ENCODE peak calls at places on chromosome 10, in ten cellular contexts. N is fibroblast of lung, Z is lower lobe of right lung, V is breast epithelium, F is psoas muscle, I is PC-3, D is colonic mucosa, T is uterus, Q is thoracic aorta, M is H9. E is an unnamed sample. For H3K4me1, the result is how much of the 10 kb centered on the place peaks cover.

GRCh38 chr10:16943301-16944080 is 126.3 kb upstream of the RSU1 start:
- DNase-seq in N (peak), Z (no peak), V (no peak), F (no peak), I (no peak), D (no peak), T (no peak), Q (no peak), M (no peak), E (no peak)

GRCh38 chr10:83930-84530 is 34.9 kb upstream of the TUBB8 start:
- DNase-seq in N (no peak), Z (no peak), V (no peak), F (no peak), I (no peak), D (no peak), T (no peak), Q (no peak), M (no peak), E (no peak)

GRCh38 chr10:127485153-127485857 is 63.8 kb upstream of the NPS start:
- DNase-seq in N (peak), Z (no peak), V (no peak), F (no peak), I (peak), D (no peak), T (no peak), Q (no peak), M (peak), E (no peak)

GRCh38 chr10:79022565-79023488 is 45.9 kb upstream of the ZMIZ1 start:
- DNase-seq in N (peak), Z (peak), V (no peak), F (peak), I (peak), D (no peak), T (no peak), Q (no peak), M (peak), E (peak)

GRCh38 chr10:99540673-99541531 is 8.2 kb downstream of the NKX2-3 start:
- DNase-seq in N (no peak), Z (no peak), V (no peak), F (no peak), I (peak), D (no peak), T (no peak), Q (no peak), M (peak), E (peak)

GRCh38 chr10:124007102-124007772 is 86.2 kb downstream of the CHST15 start:
- DNase-seq in N (no peak), Z (no peak), V (no peak), F (no peak), I (no peak), D (no peak), T (no peak), Q (no peak), M (peak), E (no peak)

GRCh38 chr10:122344741-122345258 is 29.7 kb upstream of the PLEKHA1 start:
- DNase-seq in N (peak), Z (no peak), V (no peak), F (no peak), I (peak), D (peak), T (no peak), Q (no peak), M (no peak), E (no peak)

GRCh38 chr10:133230387-133231195 is 574 bp downstream of the UTF1 start:
- DNase-seq in N (no peak), Z (peak), V (no peak), F (no peak), I (no peak), D (no peak), T (no peak), Q (no peak), M (peak), E (peak)

GRCh38 chr10:11140963-11141362 is 123.3 kb downstream of the CELF2 start:
- DNase-seq in N (no peak), Z (no peak), V (no peak), F (no peak), I (no peak), D (no peak), T (no peak), Q (no peak), M (no peak), E (no peak)

GRCh38 chr10:246431-246830 is 111.2 kb downstream of the ZMYND11 start:
- DNase-seq in N (no peak), Z (no peak), V (no peak), F (no peak), I (no peak), D (no peak), T (no peak), Q (no peak), M (no peak), E (no peak)

GRCh38 chr10:57964371-57964770 is 303.3 kb downstream of the IPMK start:
- DNase-seq in N (peak), Z (no peak), V (no peak), F (peak), I (peak), D (no peak), T (no peak), Q (no peak), M (no peak), E (peak)

GRCh38 chr10:57008189-57008588 is 647.1 kb upstream of the ZWINT start:
- DNase-seq in N (no peak), Z (no peak), V (no peak), F (no peak), I (peak), D (no peak), T (no peak), Q (no peak), M (no peak), E (no peak)

GRCh38 chr10:121154846-121155245 is 303.7 kb downstream of the WDR11 start:
- DNase-seq in N (peak), Z (no peak), V (no peak), F (no peak), I (no peak), D (peak), T (no peak), Q (no peak), M (no peak), E (peak)

GRCh38 chr10:128047991-128048826 is 78.0 kb downstream of the MKI67 start:
- DNase-seq in N (peak), Z (no peak), V (no peak), F (no peak), I (peak), D (peak), T (no peak), Q (no peak), M (no peak), E (peak)

GRCh38 chr10:519055-519715 is 170.3 kb downstream of the DIP2C start:
- DNase-seq in N (no peak), Z (no peak), V (peak), F (no peak), I (no peak), D (no peak), T (peak), Q (no peak), M (no peak), E (no peak)

GRCh38 chr10:53646525-53646924 is 873.9 kb upstream of the MBL2 start:
- DNase-seq in N (no peak), Z (no peak), V (no peak), F (no peak), I (no peak), D (peak), T (no peak), Q (no peak), M (no peak), E (no peak)

GRCh38 chr10:132977807-132978206 is 35.4 kb upstream of the CFAP46 start:
- DNase-seq in N (no peak), Z (peak), V (no peak), F (no peak), I (no peak), D (no peak), T (no peak), Q (no peak), M (no peak), E (no peak)

GRCh38 chr10:97888641-97889262 is 39.1 kb downstream of the GOLGA7B start:
- DNase-seq in N (peak), Z (peak), V (no peak), F (no peak), I (peak), D (no peak), T (no peak), Q (no peak), M (peak), E (peak)

GRCh38 chr10:67669978-67670377 is 26.0 kb downstream of the CTNNA3 start:
- DNase-seq in N (peak), Z (no peak), V (no peak), F (no peak), I (no peak), D (no peak), T (no peak), Q (no peak), M (no peak), E (no peak)

GRCh38 chr10:69405221-69405620 is 11.5 kb downstream of the TACR2 start:
- DNase-seq in N (peak), Z (no peak), V (no peak), F (no peak), I (peak), D (no peak), T (no peak), Q (no peak), M (no peak), E (no peak)

GRCh38 chr10:30387646-30388243 is 38.7 kb upstream of the MTPAP start:
- DNase-seq in N (peak), Z (no peak), V (no peak), F (no peak), I (peak), D (no peak), T (no peak), Q (no peak), M (no peak), E (no peak)

GRCh38 chr10:103086799-103087198 is 106.3 kb downstream of the NT5C2 start:
- DNase-seq in N (no peak), Z (no peak), V (no peak), F (no peak), I (no peak), D (no peak), T (no peak), Q (no peak), M (no peak), E (no peak)

GRCh38 chr10:103083266-103083976 is 109.7 kb downstream of the NT5C2 start:
- DNase-seq in N (no peak), Z (no peak), V (no peak), F (no peak), I (no peak), D (no peak), T (no peak), Q (no peak), M (no peak), E (no peak)

GRCh38 chr10:103086261-103086660 is 106.8 kb downstream of the NT5C2 start:
- DNase-seq in N (no peak), Z (no peak), V (no peak), F (no peak), I (no peak), D (no peak), T (no peak), Q (no peak), M (no peak), E (no peak)

GRCh38 chr10:103082683-103083082 is 110.4 kb downstream of the NT5C2 start:
- DNase-seq in N (no peak), Z (no peak), V (no peak), F (no peak), I (no peak), D (no peak), T (no peak), Q (no peak), M (no peak), E (no peak)

GRCh38 chr10:103083977-103084320 is 109.1 kb downstream of the NT5C2 start:
- DNase-seq in N (no peak), Z (no peak), V (no peak), F (no peak), I (no peak), D (no peak), T (no peak), Q (no peak), M (no peak), E (no peak)
- H3K4me1 ChIP-seq in N (under half), Z (under half), V (under half), F (under half), I (under half), D (under half), T (under half), Q (under half), M (under half), E (under half)

DNA sequence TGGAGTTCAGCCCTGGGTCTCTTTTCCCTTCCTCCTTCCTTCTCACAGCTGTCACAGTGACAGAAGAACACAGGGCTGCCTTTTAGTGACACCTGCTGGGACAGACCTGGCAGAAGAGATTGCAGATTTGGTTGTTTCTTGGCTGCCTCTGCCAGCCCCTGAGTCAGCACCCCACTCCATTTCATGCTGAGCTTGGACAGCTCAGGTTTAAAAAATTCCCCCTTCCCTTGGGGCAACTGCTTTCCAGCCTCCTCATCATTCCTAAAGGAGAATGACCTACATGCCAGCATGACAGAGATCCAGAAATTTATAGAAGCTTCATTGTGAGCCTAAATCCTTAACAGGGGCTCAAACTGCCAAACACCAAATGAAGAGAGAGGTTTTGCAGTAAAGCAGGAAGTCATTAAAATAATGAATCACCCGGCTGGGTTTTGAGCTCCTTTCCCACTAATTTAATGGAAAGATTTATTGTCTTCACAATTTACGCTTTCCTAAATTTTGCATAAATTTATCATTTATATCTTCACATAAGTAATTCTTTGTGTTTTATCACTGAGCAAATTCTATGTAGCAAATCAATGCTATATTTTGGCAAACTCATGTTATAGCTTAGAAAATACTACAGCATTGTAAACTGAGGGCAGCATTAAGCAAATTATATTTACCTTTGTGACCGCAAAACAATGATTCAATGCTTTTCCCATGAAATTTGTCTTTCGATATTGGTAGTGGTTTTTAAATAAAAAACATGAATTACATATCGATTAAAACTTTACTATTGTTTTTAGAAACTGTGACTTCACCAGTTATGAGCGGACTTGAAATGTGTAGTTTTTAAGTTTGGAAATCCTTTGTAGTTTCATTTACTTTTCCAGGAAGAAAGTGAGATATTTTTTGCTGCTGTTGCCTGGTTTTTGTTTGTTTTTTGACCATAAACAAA is 399.5 kb upstream of the ANKRD30A start:
- DNase-seq in N (peak), Z (no peak), V (no peak), F (peak), I (peak), D (no peak), T (no peak), Q (no peak), M (peak), E (peak)
- TF ChIP-seq CTCF in N (no peak), Z (no peak), V (no peak), F (no peak), I (peak), D (no peak), T (no peak), Q (no peak), M (peak), E (peak)

GRCh38 chr10:110217609-110218008 is 10.2 kb downstream of the MXI1 start:
- DNase-seq in N (no peak), Z (no peak), V (no peak), F (no peak), I (no peak), D (no peak), T (no peak), Q (no peak), M (no peak), E (no peak)
- H3K4me1 ChIP-seq in N (under half), Z (under half), V (under half), F (under half), I (under half), D (under half), T (under half), Q (under half), M (under half), E (under half)

GRCh38 chr10:113336549-113337130 is 216.2 kb upstream of the HABP2 start:
- DNase-seq in N (no peak), Z (no peak), V (no peak), F (no peak), I (no peak), D (no peak), T (no peak), Q (no peak), M (no peak), E (no peak)
- TF ChIP-seq CTCF in N (no peak), Z (no peak), V (no peak), F (no peak), I (no peak), D (no peak), T (no peak), Q (no peak), M (no peak), E (no peak)